ENCODE peak calls at places on chromosomes 2 and 18, in four cellular contexts. G is heart left ventricle, O is H4, M is NCI-H2171. A is an unnamed sample.
A peak's percentile ranks its signal among the peaks of the same experiment; 100 is the strongest.

GRCh38 chr2:42601076-42601475 is 32.6 kb downstream of the MTA3 start:
- DNase-seq in G (no peak), O (no peak), M (no peak), A (no peak)

GRCh38 chr2:27737676-27738348 is 33.7 kb upstream of the MRPL33 start:
- DNase-seq in G (peak; percentile 44), O (peak; percentile 10), M (no peak), A (no peak)

GRCh38 chr2:175282300-175282699 is 100.8 kb upstream of the ATP5MC3 start:
- DNase-seq in G (no peak), O (peak; percentile 48), M (peak; percentile 74), A (no peak)

GRCh38 chr2:225124311-225124832 is 82.1 kb upstream of the DOCK10 start:
- DNase-seq in G (no peak), O (no peak), M (no peak), A (no peak)

GRCh38 chr2:43098539-43098938 is 127.9 kb downstream of the ZFP36L2 start:
- DNase-seq in G (no peak), O (no peak), M (no peak), A (no peak)

GRCh38 chr2:149145314-149146295 is 107.1 kb downstream of the LYPD6B start:
- DNase-seq in G (no peak), O (no peak), M (no peak), A (no peak)

GRCh38 chr18:8610442-8610801 is 1.2 kb downstream of the RAB12 start:
- DNase-seq in G (no peak), O (no peak), M (peak; percentile 23), A (no peak)

GRCh38 chr2:232887171-232887850 is 17.2 kb downstream of the SNORC start:
- DNase-seq in G (no peak), O (no peak), M (no peak), A (no peak)

GRCh38 chr2:118774458-118775133 is 72.9 kb downstream of the EN1 start:
- DNase-seq in G (peak; percentile 25), O (no peak), M (peak; percentile 23), A (no peak)

GRCh38 chr2:12288048-12288447 is 428.7 kb upstream of the TRIB2 start:
- DNase-seq in G (no peak), O (no peak), M (no peak), A (no peak)

GRCh38 chr2:209523041-209523740 is 99.3 kb downstream of the MAP2 start:
- DNase-seq in G (no peak), O (no peak), M (no peak), A (no peak)

GRCh38 chr18:38706373-38706772 is 1140.8 kb upstream of the CELF4 start:
- DNase-seq in G (no peak), O (no peak), M (no peak), A (no peak)

GRCh38 chr2:240840435-240841060 is 20.5 kb upstream of the KIF1A start:
- DNase-seq in G (peak; percentile 52), O (peak; percentile 62), M (no peak), A (no peak)

GRCh38 chr2:203412555-203413331 is 84.5 kb downstream of the ABI2 start:
- DNase-seq in G (no peak), O (no peak), M (no peak), A (no peak)

GRCh38 chr18:29060349-29060748 is 883.4 kb upstream of the CDH2 start:
- DNase-seq in G (no peak), O (no peak), M (no peak), A (no peak)

GRCh38 chr2:10956006-10956790 is 44.5 kb downstream of the KCNF1 start:
- DNase-seq in G (no peak), O (no peak), M (no peak), A (no peak)

GRCh38 chr18:48967545-48967944 is 16.8 kb upstream of the SMAD7 start:
- DNase-seq in G (no peak), O (no peak), M (no peak), A (no peak)

GRCh38 chr2:134774786-134775641 is 56.2 kb upstream of the TMEM163 start:
- DNase-seq in G (no peak), O (no peak), M (peak; percentile 22), A (no peak)

GRCh38 chr2:135916232-135916631 is 40.0 kb upstream of the MCM6 start:
- DNase-seq in G (no peak), O (no peak), M (peak; percentile 18), A (no peak)

GRCh38 chr2:240640939-240641338 is 15.7 kb downstream of the GPR35 start:
- DNase-seq in G (peak; percentile 18), O (no peak), M (no peak), A (no peak)

GRCh38 chr18:12515550-12515949 is 107.8 kb downstream of the PRELID3A start:
- DNase-seq in G (no peak), O (no peak), M (no peak), A (no peak)

GRCh38 chr2:237236188-237236587 is 150.5 kb downstream of the COPS8 start:
- DNase-seq in G (no peak), O (no peak), M (no peak), A (no peak)

GRCh38 chr18:13112982-13113381 is 105.6 kb upstream of the LDLRAD4 start:
- DNase-seq in G (peak; percentile 83), O (peak; percentile 18), M (no peak), A (no peak)

GRCh38 chr2:129462349-129462748 is 517.1 kb upstream of the RAB6C start:
- DNase-seq in G (no peak), O (no peak), M (no peak), A (no peak)

GRCh38 chr2:237859082-237859433 is 365 bp upstream of the RAMP1 start:
- DNase-seq in G (no peak), O (no peak), M (no peak), A (no peak)

GRCh38 chr2:221468288-221468687 is 103.8 kb downstream of the EPHA4 start:
- DNase-seq in G (no peak), O (no peak), M (no peak), A (no peak)

GRCh38 chr2:133326651-133327397 is 241.4 kb downstream of the NCKAP5 start:
- DNase-seq in G (no peak), O (peak; percentile 69), M (no peak), A (no peak)

GRCh38 chr18:34661464-34662087 is 48.5 kb upstream of the DTNA start:
- DNase-seq in G (no peak), O (peak; percentile 46), M (no peak), A (no peak)

GRCh38 chr2:51697095-51697494 is 665.2 kb upstream of the NRXN1 start:
- DNase-seq in G (no peak), O (no peak), M (no peak), A (no peak)